ENCODE peak calls at places on chromosomes 13 and 19, in seven cellular contexts. One of them, this sample, is unnamed.

GRCh38 chr19:45676851-45677263 is 8.8 kb downstream of the GIPR start:
- DNase-seq in NCI-H1436 treated with DMSO at 0.1 percent for 48 hours: no peak
- DNase-seq in lung microvascular endothelial cell: no peak
- DNase-seq in posterior cingulate gyrus: no peak
- DNase-seq in NCI-H2029: no peak
- DNase-seq in WTC11: no peak
- DNase-seq in amniotic epithelial cell: no peak
- DNase-seq in this sample: no peak

GRCh38 chr13:30796833-30797601 is 61.7 kb downstream of the ALOX5AP start:
- DNase-seq in NCI-H1436 treated with DMSO at 0.1 percent for 48 hours: no peak
- DNase-seq in lung microvascular endothelial cell: peak; percentile 31
- DNase-seq in posterior cingulate gyrus: no peak
- DNase-seq in NCI-H2029: peak; percentile 2
- DNase-seq in WTC11: no peak
- DNase-seq in amniotic epithelial cell: peak; percentile 78
- DNase-seq in this sample: no peak

GRCh38 chr13:29832899-29833298 is 17.5 kb downstream of the UBL3 start:
- DNase-seq in NCI-H1436 treated with DMSO at 0.1 percent for 48 hours: no peak
- DNase-seq in lung microvascular endothelial cell: no peak
- DNase-seq in posterior cingulate gyrus: no peak
- DNase-seq in NCI-H2029: no peak
- DNase-seq in WTC11: no peak
- DNase-seq in amniotic epithelial cell: peak; percentile 22
- DNase-seq in this sample: no peak

GRCh38 chr13:113840541-113841354 is 23.1 kb downstream of the GAS6 start:
- DNase-seq in NCI-H1436 treated with DMSO at 0.1 percent for 48 hours: no peak
- DNase-seq in lung microvascular endothelial cell: no peak
- DNase-seq in posterior cingulate gyrus: no peak
- DNase-seq in NCI-H2029: no peak
- DNase-seq in WTC11: no peak
- DNase-seq in amniotic epithelial cell: no peak
- DNase-seq in this sample: no peak

GRCh38 chr19:41889896-41890295 is 6.9 kb downstream of the ARHGEF1 start:
- DNase-seq in NCI-H1436 treated with DMSO at 0.1 percent for 48 hours: no peak
- DNase-seq in lung microvascular endothelial cell: no peak
- DNase-seq in posterior cingulate gyrus: no peak
- DNase-seq in NCI-H2029: no peak
- DNase-seq in WTC11: no peak
- DNase-seq in amniotic epithelial cell: no peak
- DNase-seq in this sample: no peak

GRCh38 chr13:78712866-78713265 is 53.9 kb upstream of the OBI1 start:
- DNase-seq in NCI-H1436 treated with DMSO at 0.1 percent for 48 hours: peak; percentile 50
- DNase-seq in lung microvascular endothelial cell: no peak
- DNase-seq in posterior cingulate gyrus: no peak
- DNase-seq in NCI-H2029: no peak
- DNase-seq in WTC11: no peak
- DNase-seq in amniotic epithelial cell: no peak
- DNase-seq in this sample: no peak

GRCh38 chr19:29878973-29879654 is 62.9 kb upstream of the URI1 start:
- DNase-seq in NCI-H1436 treated with DMSO at 0.1 percent for 48 hours: peak; percentile 13
- DNase-seq in lung microvascular endothelial cell: peak; percentile 40
- DNase-seq in posterior cingulate gyrus: no peak
- DNase-seq in NCI-H2029: no peak
- DNase-seq in WTC11: peak; percentile 36
- DNase-seq in amniotic epithelial cell: peak; percentile 8
- DNase-seq in this sample: no peak

GRCh38 chr13:94712812-94713555 is 639 bp upstream of the SOX21 start:
- DNase-seq in NCI-H1436 treated with DMSO at 0.1 percent for 48 hours: no peak
- DNase-seq in lung microvascular endothelial cell: peak; percentile 77
- DNase-seq in posterior cingulate gyrus: peak; percentile 47
- DNase-seq in NCI-H2029: peak; percentile 35
- DNase-seq in WTC11: peak; percentile 59
- DNase-seq in amniotic epithelial cell: peak; percentile 60
- DNase-seq in this sample: peak; percentile 82

GRCh38 chr13:93727301-93728141 is 500.9 kb downstream of the GPC6 start:
- DNase-seq in NCI-H1436 treated with DMSO at 0.1 percent for 48 hours: no peak
- DNase-seq in lung microvascular endothelial cell: no peak
- DNase-seq in posterior cingulate gyrus: no peak
- DNase-seq in NCI-H2029: no peak
- DNase-seq in WTC11: no peak
- DNase-seq in amniotic epithelial cell: peak; percentile 80
- DNase-seq in this sample: no peak

GRCh38 chr13:20664304-20664703 is 39.2 kb upstream of the IL17D start:
- DNase-seq in NCI-H1436 treated with DMSO at 0.1 percent for 48 hours: no peak
- DNase-seq in lung microvascular endothelial cell: no peak
- DNase-seq in posterior cingulate gyrus: no peak
- DNase-seq in NCI-H2029: no peak
- DNase-seq in WTC11: no peak
- DNase-seq in amniotic epithelial cell: no peak
- DNase-seq in this sample: no peak

GRCh38 chr13:31035162-31035951 is 102.9 kb downstream of the TEX26 start:
- DNase-seq in NCI-H1436 treated with DMSO at 0.1 percent for 48 hours: no peak
- DNase-seq in lung microvascular endothelial cell: peak; percentile 40
- DNase-seq in posterior cingulate gyrus: no peak
- DNase-seq in NCI-H2029: no peak
- DNase-seq in WTC11: no peak
- DNase-seq in amniotic epithelial cell: peak; percentile 42
- DNase-seq in this sample: no peak

GRCh38 chr19:1315470-1316166 is 29.9 kb downstream of the EFNA2 start:
- DNase-seq in NCI-H1436 treated with DMSO at 0.1 percent for 48 hours: no peak
- DNase-seq in lung microvascular endothelial cell: peak; percentile 57
- DNase-seq in posterior cingulate gyrus: peak; percentile 55
- DNase-seq in NCI-H2029: peak; percentile 23
- DNase-seq in WTC11: peak; percentile 66
- DNase-seq in amniotic epithelial cell: peak; percentile 33
- DNase-seq in this sample: peak; percentile 33

GRCh38 chr19:29630661-29631060 is 24.6 kb downstream of the POP4 start:
- DNase-seq in NCI-H1436 treated with DMSO at 0.1 percent for 48 hours: no peak
- DNase-seq in lung microvascular endothelial cell: no peak
- DNase-seq in posterior cingulate gyrus: no peak
- DNase-seq in NCI-H2029: no peak
- DNase-seq in WTC11: no peak
- DNase-seq in amniotic epithelial cell: no peak
- DNase-seq in this sample: no peak

GRCh38 chr13:51585234-51585672 is 991 bp downstream of the WDFY2 start:
- DNase-seq in NCI-H1436 treated with DMSO at 0.1 percent for 48 hours: no peak
- DNase-seq in lung microvascular endothelial cell: peak; percentile 28
- DNase-seq in posterior cingulate gyrus: no peak
- DNase-seq in NCI-H2029: no peak
- DNase-seq in WTC11: no peak
- DNase-seq in amniotic epithelial cell: peak; percentile 24
- DNase-seq in this sample: no peak

GRCh38 chr13:100124265-100124664 is 35.4 kb downstream of the PCCA start:
- DNase-seq in NCI-H1436 treated with DMSO at 0.1 percent for 48 hours: no peak
- DNase-seq in lung microvascular endothelial cell: no peak
- DNase-seq in posterior cingulate gyrus: no peak
- DNase-seq in NCI-H2029: no peak
- DNase-seq in WTC11: no peak
- DNase-seq in amniotic epithelial cell: no peak
- DNase-seq in this sample: no peak

GRCh38 chr13:30466358-30466714 is 600 bp upstream of the HMGB1 start:
- DNase-seq in NCI-H1436 treated with DMSO at 0.1 percent for 48 hours: no peak
- DNase-seq in lung microvascular endothelial cell: no peak
- DNase-seq in posterior cingulate gyrus: no peak
- DNase-seq in NCI-H2029: no peak
- DNase-seq in WTC11: no peak
- DNase-seq in amniotic epithelial cell: no peak
- DNase-seq in this sample: no peak

GRCh38 chr13:50116430-50116973 is 101.3 kb downstream of the KCNRG start:
- DNase-seq in NCI-H1436 treated with DMSO at 0.1 percent for 48 hours: no peak
- DNase-seq in lung microvascular endothelial cell: peak; percentile 67
- DNase-seq in posterior cingulate gyrus: no peak
- DNase-seq in NCI-H2029: no peak
- DNase-seq in WTC11: no peak
- DNase-seq in amniotic epithelial cell: peak; percentile 45
- DNase-seq in this sample: no peak

GRCh38 chr19:21221653-21222052 is 79.8 kb downstream of the ZNF431 start:
- DNase-seq in NCI-H1436 treated with DMSO at 0.1 percent for 48 hours: no peak
- DNase-seq in lung microvascular endothelial cell: no peak
- DNase-seq in posterior cingulate gyrus: no peak
- DNase-seq in NCI-H2029: no peak
- DNase-seq in WTC11: no peak
- DNase-seq in amniotic epithelial cell: no peak
- DNase-seq in this sample: no peak

GRCh38 chr19:36686365-36687213 is 823 bp upstream of the ZNF567 start:
- DNase-seq in NCI-H1436 treated with DMSO at 0.1 percent for 48 hours: no peak
- DNase-seq in lung microvascular endothelial cell: peak; percentile 2
- DNase-seq in posterior cingulate gyrus: no peak
- DNase-seq in NCI-H2029: no peak
- DNase-seq in WTC11: no peak
- DNase-seq in amniotic epithelial cell: peak; percentile 9
- DNase-seq in this sample: no peak

GRCh38 chr13:43848250-43848649 is 31.3 kb downstream of the CCDC122 start:
- DNase-seq in NCI-H1436 treated with DMSO at 0.1 percent for 48 hours: no peak
- DNase-seq in lung microvascular endothelial cell: peak; percentile 50
- DNase-seq in posterior cingulate gyrus: no peak
- DNase-seq in NCI-H2029: no peak
- DNase-seq in WTC11: no peak
- DNase-seq in amniotic epithelial cell: peak; percentile 88
- DNase-seq in this sample: no peak

GRCh38 chr13:50222569-50223332 is 207.5 kb downstream of the KCNRG start:
- DNase-seq in NCI-H1436 treated with DMSO at 0.1 percent for 48 hours: no peak
- DNase-seq in lung microvascular endothelial cell: no peak
- DNase-seq in posterior cingulate gyrus: no peak
- DNase-seq in NCI-H2029: no peak
- DNase-seq in WTC11: peak; percentile 14
- DNase-seq in amniotic epithelial cell: peak; percentile 71
- DNase-seq in this sample: no peak

GRCh38 chr19:12913871-12914690 is 5.0 kb downstream of the SYCE2 start:
- DNase-seq in NCI-H1436 treated with DMSO at 0.1 percent for 48 hours: peak; percentile 18
- DNase-seq in lung microvascular endothelial cell: no peak
- DNase-seq in posterior cingulate gyrus: no peak
- DNase-seq in NCI-H2029: peak; percentile 82
- DNase-seq in WTC11: no peak
- DNase-seq in amniotic epithelial cell: no peak
- DNase-seq in this sample: no peak

GRCh38 chr19:47377801-47378200 is 28.7 kb downstream of the DHX34 start:
- DNase-seq in NCI-H1436 treated with DMSO at 0.1 percent for 48 hours: no peak
- DNase-seq in lung microvascular endothelial cell: no peak
- DNase-seq in posterior cingulate gyrus: no peak
- DNase-seq in NCI-H2029: peak; percentile 46
- DNase-seq in WTC11: no peak
- DNase-seq in amniotic epithelial cell: no peak
- DNase-seq in this sample: no peak